ENCODE peak calls at places on chromosomes 5 and 9, in ten cellular contexts. I, O, H, W, J, L, U, G, V and X are unnamed samples. For H3K4me1, the result is how much of the 10 kb centered on the place peaks cover.

GRCh38 chr5:148368299-148368698 is 15.5 kb upstream of the FBXO38 start:
- DNase-seq in I (no peak), O (no peak), H (no peak), W (no peak), J (no peak), L (no peak), U (no peak), G (no peak), V (no peak), X (no peak)

GRCh38 chr5:78953092-78953800 is 31.9 kb downstream of the ARSB start:
- DNase-seq in I (no peak), O (peak), H (peak), W (no peak), J (no peak), L (no peak), U (peak), G (no peak), V (no peak), X (no peak)

GRCh38 chr5:173315495-173316352 is 12.5 kb downstream of the STC2 start:
- DNase-seq in I (no peak), O (peak), H (peak), W (peak), J (peak), L (no peak), U (peak), G (no peak), V (no peak), X (no peak)

GRCh38 chr9:136665704-136666363 is 3.1 kb downstream of the EGFL7 start:
- DNase-seq in I (no peak), O (no peak), H (no peak), W (no peak), J (peak), L (no peak), U (peak), G (no peak), V (no peak), X (no peak)

GRCh38 chr9:128523199-128523925 is 18.8 kb downstream of the GLE1 start:
- DNase-seq in I (no peak), O (peak), H (peak), W (peak), J (peak), L (no peak), U (peak), G (no peak), V (no peak), X (no peak)

GRCh38 chr9:107727113-107727780 is 237.7 kb upstream of the KLF4 start:
- DNase-seq in I (no peak), O (peak), H (peak), W (no peak), J (no peak), L (no peak), U (peak), G (no peak), V (no peak), X (no peak)

GRCh38 chr9:8115570-8115969 is 316.0 kb upstream of the DMAC1 start:
- DNase-seq in I (no peak), O (no peak), H (no peak), W (no peak), J (no peak), L (no peak), U (no peak), G (no peak), V (no peak), X (no peak)

GRCh38 chr5:117657591-117657990 is 1083.0 kb upstream of the SEMA6A start:
- DNase-seq in I (no peak), O (peak), H (no peak), W (no peak), J (no peak), L (no peak), U (no peak), G (no peak), V (no peak), X (no peak)

GRCh38 chr5:151225071-151225470 is 1.2 kb upstream of the CCDC69 start:
- DNase-seq in I (no peak), O (no peak), H (no peak), W (no peak), J (no peak), L (no peak), U (no peak), G (no peak), V (no peak), X (no peak)

GRCh38 chr5:180172447-180173197 is 36.4 kb downstream of the RASGEF1C start:
- DNase-seq in I (no peak), O (peak), H (no peak), W (peak), J (no peak), L (no peak), U (peak), G (no peak), V (no peak), X (no peak)

GRCh38 chr5:158751961-158752655 is 347.6 kb downstream of the EBF1 start:
- DNase-seq in I (no peak), O (no peak), H (no peak), W (no peak), J (no peak), L (no peak), U (peak), G (no peak), V (no peak), X (no peak)

GRCh38 chr9:136354592-136355085 is 8.9 kb downstream of the DNLZ start:
- DNase-seq in I (no peak), O (peak), H (peak), W (peak), J (no peak), L (no peak), U (peak), G (no peak), V (no peak), X (no peak)

GRCh38 chr9:23644326-23644725 is 181.7 kb downstream of the ELAVL2 start:
- DNase-seq in I (no peak), O (no peak), H (no peak), W (no peak), J (no peak), L (no peak), U (no peak), G (no peak), V (no peak), X (no peak)

GRCh38 chr5:154459015-154459414 is 13.2 kb downstream of the SAP30L start:
- DNase-seq in I (no peak), O (no peak), H (no peak), W (no peak), J (no peak), L (no peak), U (no peak), G (no peak), V (no peak), X (no peak)

GRCh38 chr5:176167800-176168199 is 70.4 kb upstream of the SIMC1 start:
- DNase-seq in I (no peak), O (no peak), H (no peak), W (no peak), J (peak), L (no peak), U (peak), G (peak), V (no peak), X (no peak)

GRCh38 chr9:138043411-138044345 is 166.1 kb downstream of the CACNA1B start:
- DNase-seq in I (no peak), O (no peak), H (no peak), W (no peak), J (no peak), L (peak), U (no peak), G (no peak), V (no peak), X (no peak)

GRCh38 chr5:39714036-39714698 is 289.4 kb upstream of the DAB2 start:
- DNase-seq in I (no peak), O (peak), H (peak), W (peak), J (peak), L (peak), U (peak), G (peak), V (no peak), X (peak)

GRCh38 chr5:117318528-117318927 is 743.9 kb upstream of the SEMA6A start:
- DNase-seq in I (no peak), O (no peak), H (no peak), W (no peak), J (peak), L (no peak), U (no peak), G (no peak), V (no peak), X (peak)

GRCh38 chr9:33255006-33255405 is 9.5 kb downstream of the BAG1 start:
- DNase-seq in I (no peak), O (no peak), H (no peak), W (no peak), J (no peak), L (no peak), U (no peak), G (no peak), V (no peak), X (no peak)

GRCh38 chr5:133249593-133249992 is 197.8 kb downstream of the HSPA4 start:
- DNase-seq in I (no peak), O (peak), H (no peak), W (no peak), J (no peak), L (peak), U (no peak), G (no peak), V (no peak), X (no peak)

GRCh38 chr5:651296-652022 is 39.3 kb downstream of the CEP72 start:
- DNase-seq in I (no peak), O (no peak), H (no peak), W (no peak), J (no peak), L (no peak), U (no peak), G (no peak), V (no peak), X (no peak)

GRCh38 chr5:655406-655805 is 37.7 kb downstream of the TPPP start:
- DNase-seq in I (no peak), O (no peak), H (no peak), W (no peak), J (no peak), L (no peak), U (no peak), G (no peak), V (no peak), X (no peak)

GRCh38 chr5:654071-654778 is 38.9 kb downstream of the TPPP start:
- DNase-seq in I (no peak), O (no peak), H (no peak), W (no peak), J (no peak), L (no peak), U (no peak), G (no peak), V (no peak), X (no peak)

GRCh38 chr5:652023-652515 is 39.9 kb downstream of the CEP72 start:
- DNase-seq in I (no peak), O (no peak), H (no peak), W (no peak), J (no peak), L (no peak), U (no peak), G (no peak), V (no peak), X (no peak)

DNA sequence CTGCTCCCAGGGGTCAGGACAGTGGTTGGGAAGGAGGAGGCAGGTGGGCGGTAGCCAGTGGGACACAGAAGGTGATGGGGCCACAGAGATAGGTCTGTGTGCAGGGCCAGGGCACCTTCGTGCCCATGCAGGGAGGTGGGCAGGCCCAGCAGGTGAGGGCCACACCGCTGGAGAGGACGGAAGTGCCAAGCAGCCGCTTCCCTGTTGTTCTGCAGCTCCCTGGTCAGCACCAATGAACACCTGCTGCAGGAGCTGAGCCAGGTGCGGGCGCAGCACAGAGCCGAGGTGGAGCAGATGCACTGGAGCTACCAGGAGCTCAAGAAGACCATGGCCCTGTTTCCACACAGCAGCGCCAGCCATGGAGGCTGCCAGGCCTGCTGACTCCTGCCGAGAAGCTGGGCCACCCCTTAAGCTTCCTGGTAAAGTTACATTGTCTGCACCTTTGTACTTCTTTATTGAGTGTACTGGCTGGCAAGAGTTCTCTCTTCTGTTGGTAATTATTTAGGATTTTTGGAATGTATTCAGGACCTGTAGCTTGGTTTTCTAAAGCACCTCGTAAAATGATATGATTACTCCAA is 40.3 kb downstream of the TPPP start:
- DNase-seq in I (no peak), O (no peak), H (no peak), W (peak), J (no peak), L (no peak), U (no peak), G (no peak), V (no peak), X (no peak)
- H3K27ac ChIP-seq in I (no peak), O (no peak), H (no peak), W (no peak), J (no peak), L (no peak), U (no peak), G (no peak), V (no peak), X (no peak)

DNA sequence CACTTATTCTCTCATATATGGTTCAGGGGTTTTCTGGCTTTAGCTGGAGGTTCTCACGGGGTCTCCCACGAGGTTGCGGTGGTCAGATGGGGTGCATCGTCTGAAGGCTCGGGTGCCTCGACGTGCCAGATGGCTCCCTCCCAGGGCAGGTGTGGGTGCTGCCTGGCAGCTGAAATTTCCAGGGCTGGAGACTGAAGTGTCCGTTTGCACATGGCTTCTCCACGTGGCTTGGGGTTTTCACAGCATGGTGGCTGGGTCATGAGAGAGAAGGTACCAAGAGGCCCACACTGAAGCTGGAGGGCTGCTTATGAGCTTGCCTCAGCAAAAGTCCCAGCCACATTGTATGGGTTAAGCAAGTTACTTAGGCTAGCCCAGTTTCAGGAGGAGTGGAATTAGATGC is 218.6 kb downstream of the AGTPBP1 start:
- DNase-seq in I (no peak), O (no peak), H (no peak), W (no peak), J (no peak), L (no peak), U (no peak), G (no peak), V (no peak), X (no peak)
- H3K4me3 ChIP-seq in I (no peak), O (peak), H (no peak), W (no peak), J (peak), L (no peak), U (peak), G (no peak), V (peak), X (no peak)

DNA sequence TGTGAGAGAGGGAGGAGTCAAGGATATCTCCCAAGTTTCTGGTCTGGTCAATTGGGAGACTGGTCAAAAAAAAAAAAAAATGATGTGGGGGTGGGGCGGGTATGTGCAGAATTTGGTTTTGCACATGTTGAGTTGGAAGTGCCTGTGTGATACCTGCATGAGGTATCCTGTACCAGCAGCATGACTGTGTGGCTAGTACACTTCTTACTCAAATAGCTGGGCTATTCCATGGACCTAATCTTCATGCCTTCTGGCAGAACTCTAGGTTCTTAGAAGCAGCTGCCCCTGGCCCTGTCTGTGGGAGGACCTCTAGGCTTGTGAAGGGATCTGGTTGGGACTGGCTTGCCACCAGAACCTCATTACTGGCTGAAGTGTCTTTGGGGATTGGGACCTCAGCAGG is 93.5 kb downstream of the RALGPS1 start:
- DNase-seq in I (no peak), O (no peak), H (no peak), W (no peak), J (no peak), L (no peak), U (no peak), G (no peak), V (no peak), X (no peak)
- H3K4me1 ChIP-seq in I (under half), O (under half), H (under half), W (under half), J (under half), L (under half), U (under half), G (under half), V (under half), X (under half)

GRCh38 chr9:110738982-110739381 is 70.4 kb downstream of the MUSK start:
- DNase-seq in I (no peak), O (no peak), H (peak), W (no peak), J (no peak), L (no peak), U (no peak), G (no peak), V (no peak), X (no peak)

GRCh38 chr9:110746211-110746930 is 77.8 kb downstream of the MUSK start:
- DNase-seq in I (no peak), O (peak), H (no peak), W (no peak), J (no peak), L (no peak), U (no peak), G (no peak), V (no peak), X (no peak)

GRCh38 chr9:110745656-110746055 is 77.1 kb downstream of the MUSK start:
- DNase-seq in I (no peak), O (no peak), H (peak), W (no peak), J (no peak), L (no peak), U (peak), G (no peak), V (no peak), X (no peak)

GRCh38 chr9:110744753-110745522 is 76.3 kb downstream of the MUSK start:
- DNase-seq in I (no peak), O (peak), H (peak), W (peak), J (no peak), L (no peak), U (peak), G (no peak), V (peak), X (no peak)

GRCh38 chr9:110742741-110743371 is 74.3 kb downstream of the MUSK start:
- DNase-seq in I (no peak), O (peak), H (peak), W (no peak), J (peak), L (no peak), U (peak), G (peak), V (no peak), X (peak)
- H3K27ac ChIP-seq in I (peak), O (peak), H (peak), W (peak), J (no peak), L (peak), U (peak), G (no peak), V (peak), X (no peak)

GRCh38 chr9:34630402-34631154 is 1.7 kb upstream of the ARID3C start:
- DNase-seq in I (no peak), O (no peak), H (no peak), W (no peak), J (no peak), L (no peak), U (peak), G (no peak), V (no peak), X (no peak)

GRCh38 chr9:34628656-34629491 is at the start of gene ARID3C:
- DNase-seq in I (no peak), O (no peak), H (no peak), W (no peak), J (peak), L (peak), U (peak), G (no peak), V (no peak), X (no peak)

GRCh38 chr9:34627716-34628655 is 880 bp downstream of the ARID3C start:
- DNase-seq in I (no peak), O (no peak), H (no peak), W (no peak), J (no peak), L (no peak), U (no peak), G (no peak), V (no peak), X (no peak)

GRCh38 chr9:34633166-34633565 is 4.3 kb upstream of the ARID3C start:
- DNase-seq in I (no peak), O (no peak), H (no peak), W (no peak), J (peak), L (no peak), U (no peak), G (no peak), V (no peak), X (no peak)

GRCh38 chr9:34629492-34629809 is 585 bp upstream of the ARID3C start:
- DNase-seq in I (no peak), O (no peak), H (no peak), W (no peak), J (no peak), L (no peak), U (no peak), G (no peak), V (no peak), X (no peak)
- H3K4me3 ChIP-seq in I (no peak), O (no peak), H (no peak), W (no peak), J (peak), L (no peak), U (peak), G (no peak), V (peak), X (no peak)

DNA sequence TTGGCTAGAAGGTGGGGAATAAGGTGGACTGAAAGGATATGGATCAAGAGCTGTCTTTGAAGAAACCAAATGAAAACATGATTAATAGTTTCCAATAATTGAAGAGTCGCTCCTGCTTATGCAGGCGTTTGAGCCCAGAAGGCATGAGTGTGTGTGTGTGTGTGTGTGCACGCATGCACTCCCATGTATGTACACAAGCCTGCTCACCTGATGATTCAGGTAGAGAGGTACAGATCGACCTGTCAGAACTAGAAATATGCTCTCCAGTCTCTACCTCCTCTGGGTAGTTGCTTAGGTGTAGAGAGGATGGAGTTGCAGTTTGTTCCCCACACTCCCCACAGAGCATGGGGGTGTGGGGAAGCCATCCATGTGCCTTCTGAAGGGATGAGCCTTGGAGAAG is 1.1 kb upstream of the FGF1 start:
- DNase-seq in I (no peak), O (no peak), H (no peak), W (no peak), J (no peak), L (no peak), U (no peak), G (no peak), V (no peak), X (no peak)
- H3K4me1 ChIP-seq in I (under half), O (under half), H (under half), W (under half), J (under half), L (under half), U (under half), G (under half), V (under half), X (under half)

GRCh38 chr9:101354765-101355708 is 29.8 kb downstream of the BAAT start:
- DNase-seq in I (no peak), O (no peak), H (no peak), W (no peak), J (no peak), L (no peak), U (no peak), G (no peak), V (no peak), X (no peak)
- H3K27ac ChIP-seq in I (no peak), O (no peak), H (no peak), W (no peak), J (no peak), L (peak), U (no peak), G (no peak), V (no peak), X (no peak)

GRCh38 chr5:122126711-122127385 is 2.5 kb upstream of the ZNF474 start:
- DNase-seq in I (no peak), O (peak), H (peak), W (no peak), J (peak), L (no peak), U (peak), G (no peak), V (no peak), X (no peak)
- H3K4me3 ChIP-seq in I (no peak), O (peak), H (peak), W (no peak), J (no peak), L (no peak), U (peak), G (no peak), V (peak), X (no peak)